ENCODE peak calls at places on chromosomes 4 and X, in six cellular contexts. K, G, B, R, A and M are unnamed samples.

GRCh38 chr4:3295837-3296624 is 3.2 kb downstream of the RGS12 start:
- DNase-seq in K (no peak), G (peak), B (no peak), R (no peak), A (no peak), M (peak)

GRCh38 chrX:2677764-2678163 is 13.3 kb upstream of the CD99 start:
- DNase-seq in K (peak), G (peak), B (no peak), R (peak), A (no peak), M (peak)

GRCh38 chrX:17584248-17584681 is 153.0 kb upstream of the SCML1 start:
- DNase-seq in K (no peak), G (no peak), B (no peak), R (peak), A (no peak), M (no peak)

GRCh38 chr4:25915359-25915716 is 1.3 kb downstream of the SMIM20 start:
- DNase-seq in K (no peak), G (no peak), B (no peak), R (no peak), A (no peak), M (no peak)

GRCh38 chrX:66633541-66633940 is 5.3 kb downstream of the EDA2R start:
- DNase-seq in K (peak), G (no peak), B (no peak), R (no peak), A (no peak), M (no peak)

GRCh38 chr4:147916351-147916750 is 184.5 kb downstream of the ARHGAP10 start:
- DNase-seq in K (no peak), G (no peak), B (no peak), R (peak), A (no peak), M (no peak)

GRCh38 chr4:21948347-21949072 is at the start of gene KCNIP4:
- DNase-seq in K (peak), G (no peak), B (no peak), R (peak), A (no peak), M (peak)

GRCh38 chr4:84243685-84244084 is 255.4 kb downstream of the NKX6-1 start:
- DNase-seq in K (no peak), G (no peak), B (no peak), R (no peak), A (no peak), M (no peak)

GRCh38 chrX:45164021-45164621 is 36.6 kb downstream of the DIPK2B start:
- DNase-seq in K (no peak), G (no peak), B (no peak), R (no peak), A (no peak), M (no peak)